ENCODE peak calls at places on chromosomes 1 and 21, in seven cellular contexts. V, Z, U, S, H, E and I are unnamed samples.

GRCh38 chr1:68961143-68961542 is 464.3 kb upstream of the DEPDC1 start:
- DNase-seq in V (no peak), Z (no peak), U (no peak), S (no peak), H (no peak), E (no peak), I (no peak)

GRCh38 chr1:54837002-54837853 is 36.1 kb upstream of the TTC22 start:
- DNase-seq in V (no peak), Z (no peak), U (no peak), S (no peak), H (no peak), E (no peak), I (no peak)

GRCh38 chr1:246365708-246366107 is 141.4 kb downstream of the SMYD3 start:
- DNase-seq in V (no peak), Z (no peak), U (no peak), S (no peak), H (no peak), E (no peak), I (no peak)

GRCh38 chr1:247402099-247402706 is 13.8 kb upstream of the NLRP3 start:
- DNase-seq in V (no peak), Z (no peak), U (no peak), S (no peak), H (no peak), E (peak; percentile 26), I (no peak)

GRCh38 chr1:228149341-228150020 is at the start of gene GJC2:
- DNase-seq in V (no peak), Z (peak; percentile 36), U (peak; percentile 55), S (peak; percentile 79), H (no peak), E (peak; percentile 44), I (no peak)

GRCh38 chr1:31879981-31880608 is 58.1 kb downstream of the PTP4A2 start:
- DNase-seq in V (no peak), Z (no peak), U (no peak), S (no peak), H (no peak), E (no peak), I (no peak)

GRCh38 chr1:101262060-101262459 is 25.2 kb downstream of the S1PR1 start:
- DNase-seq in V (no peak), Z (no peak), U (no peak), S (no peak), H (no peak), E (no peak), I (no peak)

GRCh38 chr1:14826172-14826636 is 227.7 kb downstream of the KAZN start:
- DNase-seq in V (peak; percentile 0), Z (peak; percentile 93), U (no peak), S (no peak), H (no peak), E (peak; percentile 23), I (no peak)

GRCh38 chr1:14165289-14165867 is 433.1 kb upstream of the KAZN start:
- DNase-seq in V (no peak), Z (no peak), U (no peak), S (no peak), H (no peak), E (no peak), I (no peak)

GRCh38 chr1:160951443-160952128 is 3.0 kb downstream of the ITLN2 start:
- DNase-seq in V (peak; percentile 68), Z (peak; percentile 67), U (peak; percentile 42), S (peak; percentile 83), H (no peak), E (peak; percentile 82), I (peak; percentile 82)

GRCh38 chr1:90973897-90974798 is 47.7 kb downstream of the ZNF644 start:
- DNase-seq in V (peak; percentile 61), Z (peak; percentile 70), U (peak; percentile 7), S (no peak), H (no peak), E (no peak), I (no peak)

GRCh38 chr1:110559157-110559556 is 40.2 kb upstream of the KCNA10 start:
- DNase-seq in V (no peak), Z (peak; percentile 9), U (no peak), S (peak; percentile 9), H (no peak), E (no peak), I (no peak)

GRCh38 chr1:230261918-230262650 is 164.0 kb downstream of the PGBD5 start:
- DNase-seq in V (no peak), Z (no peak), U (no peak), S (no peak), H (no peak), E (no peak), I (no peak)

GRCh38 chr1:200376521-200376920 is 33.3 kb downstream of the ZNF281 start:
- DNase-seq in V (no peak), Z (peak; percentile 34), U (no peak), S (no peak), H (no peak), E (no peak), I (no peak)

GRCh38 chr1:244273845-244274619 is 177.7 kb downstream of the ADSS2 start:
- DNase-seq in V (peak; percentile 10), Z (peak; percentile 98), U (peak; percentile 67), S (peak; percentile 38), H (no peak), E (peak; percentile 33), I (peak; percentile 33)

GRCh38 chr21:41425954-41426655 is at the start of gene MX1:
- DNase-seq in V (peak; percentile 5), Z (peak; percentile 58), U (no peak), S (peak; percentile 45), H (no peak), E (peak; percentile 91), I (peak; percentile 74)

GRCh38 chr21:16667395-16667794 is 845.4 kb upstream of the CXADR start:
- DNase-seq in V (no peak), Z (no peak), U (no peak), S (no peak), H (no peak), E (no peak), I (no peak)

GRCh38 chr1:110639724-110640386 is 33.7 kb upstream of the KCNA2 start:
- DNase-seq in V (no peak), Z (peak; percentile 7), U (no peak), S (no peak), H (no peak), E (no peak), I (no peak)

GRCh38 chr1:5884110-5884509 is 108.1 kb downstream of the NPHP4 start:
- DNase-seq in V (no peak), Z (no peak), U (no peak), S (no peak), H (no peak), E (no peak), I (no peak)

GRCh38 chr1:31931241-31932225 is 6.6 kb downstream of the PTP4A2 start:
- DNase-seq in V (peak; percentile 50), Z (peak; percentile 88), U (no peak), S (no peak), H (no peak), E (no peak), I (no peak)

GRCh38 chr1:87915771-87916170 is 587.1 kb downstream of the LMO4 start:
- DNase-seq in V (no peak), Z (peak; percentile 16), U (no peak), S (no peak), H (no peak), E (no peak), I (no peak)

GRCh38 chr21:32467291-32467690 is 54.8 kb downstream of the EVA1C start:
- DNase-seq in V (no peak), Z (no peak), U (no peak), S (peak; percentile 23), H (no peak), E (no peak), I (no peak)

GRCh38 chr1:238558156-238558555 is 667.4 kb upstream of the ZP4 start:
- DNase-seq in V (peak; percentile 75), Z (peak; percentile 69), U (peak; percentile 1), S (no peak), H (no peak), E (no peak), I (no peak)

GRCh38 chr1:34749983-34750382 is 4.9 kb upstream of the GJB5 start:
- DNase-seq in V (no peak), Z (no peak), U (no peak), S (peak; percentile 17), H (no peak), E (no peak), I (no peak)

GRCh38 chr21:29634410-29634809 is 305.4 kb downstream of the GRIK1 start:
- DNase-seq in V (no peak), Z (no peak), U (no peak), S (no peak), H (no peak), E (no peak), I (no peak)

GRCh38 chr1:12001249-12001917 is 17.9 kb upstream of the MIIP start:
- DNase-seq in V (no peak), Z (peak; percentile 68), U (no peak), S (peak; percentile 58), H (no peak), E (no peak), I (peak; percentile 36)

GRCh38 chr1:89350298-89350697 is 13.6 kb upstream of the GBP6 start:
- DNase-seq in V (no peak), Z (no peak), U (no peak), S (no peak), H (no peak), E (no peak), I (no peak)

GRCh38 chr21:38159355-38159754 is 97.4 kb upstream of the KCNJ15 start:
- DNase-seq in V (peak; percentile 74), Z (peak; percentile 88), U (peak; percentile 38), S (peak; percentile 76), H (peak; percentile 33), E (peak; percentile 58), I (peak; percentile 71)

GRCh38 chr1:7424352-7424890 is 346.7 kb upstream of the VAMP3 start:
- DNase-seq in V (no peak), Z (no peak), U (no peak), S (no peak), H (no peak), E (no peak), I (peak; percentile 82)

GRCh38 chr1:37867784-37868183 is 8.4 kb upstream of the MTF1 start:
- DNase-seq in V (no peak), Z (no peak), U (no peak), S (peak; percentile 17), H (no peak), E (no peak), I (no peak)

GRCh38 chr1:38888423-38889333 is 7.3 kb upstream of the GJA9 start:
- DNase-seq in V (no peak), Z (no peak), U (no peak), S (no peak), H (no peak), E (no peak), I (no peak)

GRCh38 chr1:152159144-152159543 is at the start of gene RPTN:
- DNase-seq in V (no peak), Z (peak; percentile 39), U (no peak), S (no peak), H (no peak), E (no peak), I (no peak)

GRCh38 chr21:45799765-45800338 is 156.3 kb downstream of the PCBP3 start:
- DNase-seq in V (no peak), Z (no peak), U (no peak), S (no peak), H (no peak), E (no peak), I (no peak)

GRCh38 chr1:218164111-218164929 is 120.8 kb upstream of the RRP15 start:
- DNase-seq in V (no peak), Z (peak; percentile 47), U (no peak), S (peak; percentile 85), H (peak; percentile 59), E (peak; percentile 37), I (no peak)

GRCh38 chr1:243286409-243287127 is 30.7 kb downstream of the SDCCAG8 start:
- DNase-seq in V (peak; percentile 42), Z (peak; percentile 49), U (no peak), S (no peak), H (no peak), E (no peak), I (no peak)

GRCh38 chr21:33419538-33420123 is 16.4 kb downstream of the IFNGR2 start:
- DNase-seq in V (no peak), Z (peak; percentile 63), U (peak; percentile 75), S (no peak), H (no peak), E (no peak), I (no peak)